ENCODE peak calls at places on chromosomes 13 and 19, in four cellular contexts. H is DMS153, B is H4, X is IMR-90. F is an unnamed sample.

GRCh38 chr19:49212302-49212701 is 54.7 kb downstream of the TRPM4 start:
- DNase-seq in H (no peak), B (no peak), X (no peak), F (no peak)

GRCh38 chr13:46176756-46177155 is 5.2 kb downstream of the LCP1 start:
- DNase-seq in H (no peak), B (no peak), X (no peak), F (no peak)

GRCh38 chr13:52459668-52460067 is 4.4 kb downstream of the CKAP2 start:
- DNase-seq in H (no peak), B (no peak), X (peak; percentile 86), F (no peak)

GRCh38 chr19:13033819-13034611 is 38.7 kb downstream of the NFIX start:
- DNase-seq in H (peak; percentile 61), B (peak; percentile 72), X (peak; percentile 45), F (peak; percentile 71)

GRCh38 chr19:928471-929259 is 2.8 kb downstream of the ARID3A start:
- DNase-seq in H (no peak), B (no peak), X (no peak), F (no peak)

GRCh38 chr13:101408992-101409656 is 7.2 kb downstream of the NALCN start:
- DNase-seq in H (no peak), B (no peak), X (no peak), F (no peak)

GRCh38 chr19:32363175-32363574 is 17.8 kb downstream of the ZNF507 start:
- DNase-seq in H (no peak), B (peak; percentile 28), X (peak; percentile 45), F (peak; percentile 94)

GRCh38 chr19:49149652-49150105 is 5.5 kb downstream of the HRC start:
- DNase-seq in H (peak; percentile 64), B (peak; percentile 75), X (peak; percentile 83), F (no peak)

GRCh38 chr13:74529968-74530367 is 395.8 kb upstream of the KLF12 start:
- DNase-seq in H (no peak), B (no peak), X (no peak), F (no peak)

GRCh38 chr13:44870456-44870929 is 118.8 kb downstream of the NUFIP1 start:
- DNase-seq in H (peak; percentile 58), B (no peak), X (no peak), F (no peak)

GRCh38 chr13:35475960-35476943 is at the start of gene MAB21L1:
- DNase-seq in H (no peak), B (peak; percentile 3), X (peak; percentile 19), F (no peak)

GRCh38 chr19:48192750-48193149 is 22.3 kb downstream of the ZSWIM9 start:
- DNase-seq in H (no peak), B (no peak), X (no peak), F (no peak)

GRCh38 chr19:55584871-55585270 is 4.2 kb upstream of the ZNF579 start:
- DNase-seq in H (no peak), B (no peak), X (no peak), F (no peak)

GRCh38 chr19:35643255-35644205 is 2.0 kb downstream of the ETV2 start:
- DNase-seq in H (peak; percentile 72), B (peak; percentile 88), X (peak; percentile 60), F (peak; percentile 55)

GRCh38 chr13:52195052-52195837 is 35.8 kb upstream of the NEK3 start:
- DNase-seq in H (no peak), B (no peak), X (peak; percentile 50), F (no peak)

GRCh38 chr13:79149210-79149609 is 256.8 kb downstream of the RBM26 start:
- DNase-seq in H (no peak), B (no peak), X (no peak), F (no peak)

GRCh38 chr13:34161829-34162544 is 344.0 kb downstream of the RFC3 start:
- DNase-seq in H (peak; percentile 88), B (peak; percentile 76), X (peak; percentile 80), F (peak; percentile 73)

F was measured in LNCaP clone FGC.